ENCODE peak calls at places on chromosomes 16 and 17, in ten cellular contexts. M is mesothelial cell of epicardium; R is hypothalamus; J is NCI-H1694; T is coronary artery; D is activated T-helper 1 cell treated with anti-CD3 and anti-CD28 coated beads, Interleukin-2, amount 50 U/mL, for 16 hours; B is midbrain; F is stimulated activated CD8-positive, alpha-beta memory T cell treated with anti-CD3 and anti-CD28 coated beads, Interleukin-12 subunit alpha, Interleukin-12 subunit beta, amount 100 ng/mL, for 1 hour; Z is RPMI8226; O is GM10248. G is an unnamed sample.

GRCh38 chr16:67040906-67041305 is 12.0 kb downstream of the CBFB start:
- DNase-seq in O (no peak), D (no peak), M (no peak), Z (no peak), B (no peak), J (no peak), R (no peak), F (no peak), T (no peak), G (no peak)

GRCh38 chr16:27718767-27719445 is 169.0 kb downstream of the KATNIP start:
- DNase-seq in F (no peak), Z (no peak), R (peak), D (no peak), M (no peak), O (no peak), J (no peak), B (peak), T (no peak), G (no peak)

GRCh38 chr17:7394452-7395191 is at the start of gene PLSCR3:
- DNase-seq in B (peak), F (peak), T (peak), O (peak), Z (peak), D (peak), J (peak), R (peak), M (peak), G (peak)

GRCh38 chr16:50208460-50208931 is 55.4 kb downstream of the TENT4B start:
- DNase-seq in J (no peak), R (no peak), M (no peak), D (no peak), Z (no peak), B (no peak), T (no peak), F (no peak), O (no peak), G (no peak)

GRCh38 chr16:88968589-88969280 is 8.3 kb downstream of the CBFA2T3 start:
- DNase-seq in F (no peak), Z (peak), D (no peak), M (no peak), R (no peak), T (no peak), J (no peak), O (no peak), B (no peak), G (no peak)

GRCh38 chr17:81311954-81312353 is 16.8 kb upstream of the SLC38A10 start:
- DNase-seq in M (no peak), F (no peak), D (no peak), T (no peak), O (no peak), B (no peak), R (no peak), J (no peak), Z (no peak), G (no peak)

GRCh38 chr17:49193513-49194296 is 16.7 kb downstream of the GNGT2 start:
- DNase-seq in B (peak), F (no peak), Z (peak), D (no peak), M (peak), T (no peak), O (peak), R (peak), J (peak), G (peak)

GRCh38 chr16:53768593-53768992 is 64.6 kb downstream of the FTO start:
- DNase-seq in T (no peak), R (no peak), B (no peak), M (no peak), O (no peak), Z (no peak), D (no peak), J (no peak), F (no peak), G (peak)

GRCh38 chr16:3400779-3401688 is at the start of the genes ZNF174 and ZSCAN32:
- DNase-seq in T (peak), J (peak), B (peak), F (peak), M (peak), O (peak), D (peak), Z (peak), R (peak), G (peak)

GRCh38 chr16:88649195-88649923 is 1.5 kb downstream of the CYBA start:
- DNase-seq in B (no peak), R (no peak), J (no peak), D (no peak), M (no peak), Z (peak), F (no peak), T (no peak), O (no peak), G (no peak)

GRCh38 chr16:27450836-27451341 is 48.9 kb downstream of the IL21R start:
- DNase-seq in T (no peak), B (no peak), J (no peak), D (no peak), O (no peak), F (no peak), Z (peak), M (no peak), R (no peak), G (no peak)

GRCh38 chr17:79220715-79221291 is 146.2 kb downstream of the ENGASE start:
- DNase-seq in Z (peak), O (no peak), M (no peak), J (peak), R (no peak), B (no peak), T (no peak), D (no peak), F (no peak), G (no peak)

GRCh38 chr17:3552916-3553315 is 4.7 kb downstream of the TRPV3 start:
- DNase-seq in B (no peak), J (no peak), Z (no peak), F (no peak), M (no peak), D (no peak), T (no peak), R (no peak), O (no peak), G (no peak)

GRCh38 chr17:57293077-57293476 is 36.8 kb downstream of the MSI2 start:
- DNase-seq in T (no peak), M (peak), J (no peak), Z (no peak), O (no peak), B (no peak), F (no peak), R (no peak), D (no peak), G (no peak)

GRCh38 chr17:38400286-38400685 is 28.0 kb upstream of the ARHGAP23 start:
- DNase-seq in D (no peak), O (no peak), F (no peak), J (no peak), T (no peak), M (no peak), B (no peak), R (no peak), Z (no peak), G (no peak)

GRCh38 chr17:13561606-13562270 is 40.0 kb downstream of the HS3ST3A1 start:
- DNase-seq in O (no peak), T (no peak), J (no peak), M (no peak), F (no peak), R (no peak), B (no peak), D (no peak), Z (no peak), G (no peak)

GRCh38 chr17:41178341-41178740 is 320 bp upstream of the KRTAP4-2 start:
- DNase-seq in O (no peak), D (no peak), T (no peak), J (no peak), F (no peak), R (no peak), B (no peak), Z (no peak), M (no peak), G (no peak)

GRCh38 chr16:17607075-17607509 is 136.3 kb upstream of the XYLT1 start:
- DNase-seq in R (no peak), J (no peak), B (no peak), Z (no peak), D (no peak), T (no peak), O (no peak), M (no peak), F (no peak), G (no peak)

GRCh38 chr16:59046335-59046734 is 312.2 kb upstream of the GOT2 start:
- DNase-seq in T (no peak), B (no peak), R (no peak), F (no peak), Z (no peak), D (no peak), O (no peak), J (no peak), M (no peak), G (no peak)

GRCh38 chr16:54140788-54141136 is 145.8 kb downstream of the IRX3 start:
- DNase-seq in F (no peak), R (no peak), B (no peak), J (no peak), O (no peak), D (no peak), Z (no peak), T (no peak), M (no peak), G (no peak)

GRCh38 chr17:42203354-42203753 is 9.1 kb upstream of the GHDC start:
- DNase-seq in F (no peak), T (no peak), R (no peak), M (no peak), O (no peak), D (no peak), J (no peak), B (no peak), Z (no peak), G (no peak)

GRCh38 chr17:82201498-82201910 is 11.1 kb downstream of the CCDC57 start:
- DNase-seq in O (no peak), F (no peak), J (no peak), M (no peak), R (no peak), Z (no peak), B (no peak), T (no peak), D (no peak), G (no peak)

GRCh38 chr17:67474081-67474661 is 97.1 kb downstream of the PITPNC1 start:
- DNase-seq in Z (no peak), O (no peak), T (peak), F (no peak), B (no peak), J (no peak), D (no peak), R (no peak), M (no peak), G (no peak)

GRCh38 chr17:29250666-29251065 is 4.0 kb downstream of the CRYBA1 start:
- DNase-seq in O (no peak), F (no peak), B (no peak), T (no peak), D (no peak), J (no peak), R (no peak), Z (no peak), M (no peak), G (no peak)

GRCh38 chr17:17412331-17412730 is 64.5 kb upstream of the MED9 start:
- DNase-seq in T (no peak), D (no peak), B (no peak), M (no peak), O (no peak), Z (no peak), F (no peak), R (no peak), J (no peak), G (no peak)

GRCh38 chr17:63120406-63120805 is 154.4 kb downstream of the TANC2 start:
- DNase-seq in M (no peak), D (no peak), T (no peak), R (no peak), B (no peak), O (no peak), F (no peak), J (no peak), Z (no peak), G (no peak)

GRCh38 chr17:39950871-39951348 is 11.9 kb upstream of the GSDMA start:
- DNase-seq in Z (no peak), F (no peak), B (no peak), J (no peak), D (no peak), O (no peak), R (no peak), M (no peak), T (no peak), G (no peak)

GRCh38 chr16:53457670-53458069 is 23.4 kb downstream of the RBL2 start:
- DNase-seq in T (no peak), J (no peak), D (peak), F (peak), M (no peak), O (peak), B (no peak), Z (peak), R (no peak), G (peak)

GRCh38 chr17:40015998-40016691 is 905 bp downstream of the CSF3 start:
- DNase-seq in M (no peak), J (no peak), D (no peak), B (no peak), Z (no peak), R (no peak), O (no peak), T (no peak), F (no peak), G (no peak)

GRCh38 chr17:606501-607243 is 108.0 kb downstream of the VPS53 start:
- DNase-seq in B (no peak), J (peak), Z (no peak), O (no peak), R (no peak), D (no peak), T (no peak), M (no peak), F (no peak), G (no peak)

GRCh38 chr17:1494736-1495253 is 2.3 kb upstream of the MYO1C start:
- DNase-seq in T (no peak), J (no peak), R (no peak), O (no peak), F (no peak), Z (no peak), D (no peak), B (no peak), M (no peak), G (no peak)

GRCh38 chr17:31787857-31788570 is 71.0 kb downstream of the COPRS start:
- DNase-seq in J (no peak), B (no peak), Z (no peak), R (no peak), T (peak), F (no peak), O (no peak), D (no peak), M (no peak), G (no peak)

GRCh38 chr16:88940196-88941050 is 36.6 kb downstream of the CBFA2T3 start:
- DNase-seq in Z (no peak), T (no peak), F (no peak), R (no peak), O (peak), D (no peak), M (no peak), B (no peak), J (peak), G (no peak)

GRCh38 chr16:89364603-89365002 is 125.8 kb downstream of the ANKRD11 start:
- DNase-seq in M (no peak), J (peak), B (no peak), T (no peak), R (no peak), F (no peak), Z (no peak), O (no peak), D (no peak), G (no peak)